ENCODE peak calls at places on chromosomes 3 and 15, in seven cellular contexts. One of them, this sample, is unnamed.
A peak's percentile ranks its signal among the peaks of the same experiment; 100 is the strongest.

GRCh38 chr15:40046721-40047412 is 7.9 kb upstream of the SRP14 start:
- DNase-seq in activated naive CD4-positive, alpha-beta T cell: no peak
- DNase-seq in uterus: no peak
- DNase-seq in stimulated activated CD4-positive, alpha-beta T cell treated with anti-CD3 and anti-CD28 coated beads, Interleukin-1b, Interleukin-23, amount 100 ng/mL, for 1 hour: no peak
- DNase-seq in EL: peak; percentile 75
- DNase-seq in AG20443: peak; percentile 67
- DNase-seq in glutamatergic neuron: no peak
- DNase-seq in this sample: no peak

GRCh38 chr15:88613074-88613944 is 7.8 kb upstream of the AEN start:
- DNase-seq in activated naive CD4-positive, alpha-beta T cell: no peak
- DNase-seq in uterus: no peak
- DNase-seq in stimulated activated CD4-positive, alpha-beta T cell treated with anti-CD3 and anti-CD28 coated beads, Interleukin-1b, Interleukin-23, amount 100 ng/mL, for 1 hour: no peak
- DNase-seq in EL: peak; percentile 84
- DNase-seq in AG20443: no peak
- DNase-seq in glutamatergic neuron: no peak
- DNase-seq in this sample: no peak

GRCh38 chr3:8712871-8713360 is 20.7 kb upstream of the CAV3 start:
- DNase-seq in activated naive CD4-positive, alpha-beta T cell: no peak
- DNase-seq in uterus: no peak
- DNase-seq in stimulated activated CD4-positive, alpha-beta T cell treated with anti-CD3 and anti-CD28 coated beads, Interleukin-1b, Interleukin-23, amount 100 ng/mL, for 1 hour: no peak
- DNase-seq in EL: no peak
- DNase-seq in AG20443: peak; percentile 47
- DNase-seq in glutamatergic neuron: no peak
- DNase-seq in this sample: no peak

GRCh38 chr3:82641701-82642100 is 880.3 kb upstream of the GBE1 start:
- DNase-seq in activated naive CD4-positive, alpha-beta T cell: no peak
- DNase-seq in uterus: no peak
- DNase-seq in stimulated activated CD4-positive, alpha-beta T cell treated with anti-CD3 and anti-CD28 coated beads, Interleukin-1b, Interleukin-23, amount 100 ng/mL, for 1 hour: no peak
- DNase-seq in EL: no peak
- DNase-seq in AG20443: no peak
- DNase-seq in glutamatergic neuron: no peak
- DNase-seq in this sample: no peak

GRCh38 chr15:85168642-85169173 is 187.1 kb downstream of the PDE8A start:
- DNase-seq in activated naive CD4-positive, alpha-beta T cell: peak; percentile 31
- DNase-seq in uterus: no peak
- DNase-seq in stimulated activated CD4-positive, alpha-beta T cell treated with anti-CD3 and anti-CD28 coated beads, Interleukin-1b, Interleukin-23, amount 100 ng/mL, for 1 hour: no peak
- DNase-seq in EL: peak; percentile 12
- DNase-seq in AG20443: peak; percentile 28
- DNase-seq in glutamatergic neuron: peak; percentile 28
- DNase-seq in this sample: peak; percentile 14

GRCh38 chr15:76252249-76252648 is 59.0 kb downstream of the ETFA start:
- DNase-seq in activated naive CD4-positive, alpha-beta T cell: no peak
- DNase-seq in uterus: no peak
- DNase-seq in stimulated activated CD4-positive, alpha-beta T cell treated with anti-CD3 and anti-CD28 coated beads, Interleukin-1b, Interleukin-23, amount 100 ng/mL, for 1 hour: no peak
- DNase-seq in EL: no peak
- DNase-seq in AG20443: no peak
- DNase-seq in glutamatergic neuron: no peak
- DNase-seq in this sample: no peak

GRCh38 chr15:78855746-78856145 is 16.9 kb upstream of the MORF4L1 start:
- DNase-seq in activated naive CD4-positive, alpha-beta T cell: no peak
- DNase-seq in uterus: no peak
- DNase-seq in stimulated activated CD4-positive, alpha-beta T cell treated with anti-CD3 and anti-CD28 coated beads, Interleukin-1b, Interleukin-23, amount 100 ng/mL, for 1 hour: no peak
- DNase-seq in EL: peak; percentile 45
- DNase-seq in AG20443: no peak
- DNase-seq in glutamatergic neuron: no peak
- DNase-seq in this sample: no peak

GRCh38 chr3:49699281-49699723 is 9.9 kb downstream of the RNF123 start:
- DNase-seq in activated naive CD4-positive, alpha-beta T cell: no peak
- DNase-seq in uterus: no peak
- DNase-seq in stimulated activated CD4-positive, alpha-beta T cell treated with anti-CD3 and anti-CD28 coated beads, Interleukin-1b, Interleukin-23, amount 100 ng/mL, for 1 hour: no peak
- DNase-seq in EL: peak; percentile 30
- DNase-seq in AG20443: no peak
- DNase-seq in glutamatergic neuron: no peak
- DNase-seq in this sample: no peak

GRCh38 chr3:102979682-102980378 is 545.0 kb downstream of the ZPLD1 start:
- DNase-seq in activated naive CD4-positive, alpha-beta T cell: no peak
- DNase-seq in uterus: peak; percentile 80
- DNase-seq in stimulated activated CD4-positive, alpha-beta T cell treated with anti-CD3 and anti-CD28 coated beads, Interleukin-1b, Interleukin-23, amount 100 ng/mL, for 1 hour: no peak
- DNase-seq in EL: peak; percentile 72
- DNase-seq in AG20443: peak; percentile 90
- DNase-seq in glutamatergic neuron: no peak
- DNase-seq in this sample: no peak

GRCh38 chr3:18236726-18237125 is 188.4 kb downstream of the SATB1 start:
- DNase-seq in activated naive CD4-positive, alpha-beta T cell: no peak
- DNase-seq in uterus: no peak
- DNase-seq in stimulated activated CD4-positive, alpha-beta T cell treated with anti-CD3 and anti-CD28 coated beads, Interleukin-1b, Interleukin-23, amount 100 ng/mL, for 1 hour: no peak
- DNase-seq in EL: no peak
- DNase-seq in AG20443: no peak
- DNase-seq in glutamatergic neuron: no peak
- DNase-seq in this sample: no peak

GRCh38 chr3:87410110-87410509 is 133.7 kb upstream of the POU1F1 start:
- DNase-seq in activated naive CD4-positive, alpha-beta T cell: no peak
- DNase-seq in uterus: no peak
- DNase-seq in stimulated activated CD4-positive, alpha-beta T cell treated with anti-CD3 and anti-CD28 coated beads, Interleukin-1b, Interleukin-23, amount 100 ng/mL, for 1 hour: no peak
- DNase-seq in EL: peak; percentile 55
- DNase-seq in AG20443: peak; percentile 58
- DNase-seq in glutamatergic neuron: no peak
- DNase-seq in this sample: no peak

GRCh38 chr3:178369006-178369405 is 167.2 kb upstream of the KCNMB2 start:
- DNase-seq in activated naive CD4-positive, alpha-beta T cell: no peak
- DNase-seq in uterus: no peak
- DNase-seq in stimulated activated CD4-positive, alpha-beta T cell treated with anti-CD3 and anti-CD28 coated beads, Interleukin-1b, Interleukin-23, amount 100 ng/mL, for 1 hour: no peak
- DNase-seq in EL: no peak
- DNase-seq in AG20443: no peak
- DNase-seq in glutamatergic neuron: no peak
- DNase-seq in this sample: no peak

GRCh38 chr15:73691398-73691797 is 7.2 kb downstream of the CD276 start:
- DNase-seq in activated naive CD4-positive, alpha-beta T cell: no peak
- DNase-seq in uterus: no peak
- DNase-seq in stimulated activated CD4-positive, alpha-beta T cell treated with anti-CD3 and anti-CD28 coated beads, Interleukin-1b, Interleukin-23, amount 100 ng/mL, for 1 hour: no peak
- DNase-seq in EL: peak; percentile 59
- DNase-seq in AG20443: peak; percentile 84
- DNase-seq in glutamatergic neuron: peak; percentile 63
- DNase-seq in this sample: no peak

GRCh38 chr15:98666441-98666840 is 18.1 kb downstream of the IGF1R start:
- DNase-seq in activated naive CD4-positive, alpha-beta T cell: no peak
- DNase-seq in uterus: no peak
- DNase-seq in stimulated activated CD4-positive, alpha-beta T cell treated with anti-CD3 and anti-CD28 coated beads, Interleukin-1b, Interleukin-23, amount 100 ng/mL, for 1 hour: no peak
- DNase-seq in EL: no peak
- DNase-seq in AG20443: no peak
- DNase-seq in glutamatergic neuron: no peak
- DNase-seq in this sample: no peak

GRCh38 chr3:1469248-1469647 is 376.4 kb downstream of the CNTN6 start:
- DNase-seq in activated naive CD4-positive, alpha-beta T cell: no peak
- DNase-seq in uterus: no peak
- DNase-seq in stimulated activated CD4-positive, alpha-beta T cell treated with anti-CD3 and anti-CD28 coated beads, Interleukin-1b, Interleukin-23, amount 100 ng/mL, for 1 hour: no peak
- DNase-seq in EL: no peak
- DNase-seq in AG20443: no peak
- DNase-seq in glutamatergic neuron: no peak
- DNase-seq in this sample: no peak

GRCh38 chr15:64341961-64342360 is 14.0 kb downstream of the CSNK1G1 start:
- DNase-seq in activated naive CD4-positive, alpha-beta T cell: no peak
- DNase-seq in uterus: no peak
- DNase-seq in stimulated activated CD4-positive, alpha-beta T cell treated with anti-CD3 and anti-CD28 coated beads, Interleukin-1b, Interleukin-23, amount 100 ng/mL, for 1 hour: no peak
- DNase-seq in EL: no peak
- DNase-seq in AG20443: no peak
- DNase-seq in glutamatergic neuron: no peak
- DNase-seq in this sample: no peak

GRCh38 chr15:31400222-31400927 is 73.7 kb downstream of the KLF13 start:
- DNase-seq in activated naive CD4-positive, alpha-beta T cell: no peak
- DNase-seq in uterus: no peak
- DNase-seq in stimulated activated CD4-positive, alpha-beta T cell treated with anti-CD3 and anti-CD28 coated beads, Interleukin-1b, Interleukin-23, amount 100 ng/mL, for 1 hour: no peak
- DNase-seq in EL: no peak
- DNase-seq in AG20443: no peak
- DNase-seq in glutamatergic neuron: no peak
- DNase-seq in this sample: no peak

GRCh38 chr3:134978658-134979057 is 183.6 kb downstream of the EPHB1 start:
- DNase-seq in activated naive CD4-positive, alpha-beta T cell: no peak
- DNase-seq in uterus: no peak
- DNase-seq in stimulated activated CD4-positive, alpha-beta T cell treated with anti-CD3 and anti-CD28 coated beads, Interleukin-1b, Interleukin-23, amount 100 ng/mL, for 1 hour: no peak
- DNase-seq in EL: no peak
- DNase-seq in AG20443: no peak
- DNase-seq in glutamatergic neuron: no peak
- DNase-seq in this sample: no peak

GRCh38 chr3:127011270-127011992 is 28.5 kb downstream of the PLXNA1 start:
- DNase-seq in activated naive CD4-positive, alpha-beta T cell: no peak
- DNase-seq in uterus: no peak
- DNase-seq in stimulated activated CD4-positive, alpha-beta T cell treated with anti-CD3 and anti-CD28 coated beads, Interleukin-1b, Interleukin-23, amount 100 ng/mL, for 1 hour: no peak
- DNase-seq in EL: no peak
- DNase-seq in AG20443: peak; percentile 84
- DNase-seq in glutamatergic neuron: peak; percentile 77
- DNase-seq in this sample: no peak

GRCh38 chr3:139448104-139448503 is 28.2 kb downstream of the RBP2 start:
- DNase-seq in activated naive CD4-positive, alpha-beta T cell: no peak
- DNase-seq in uterus: no peak
- DNase-seq in stimulated activated CD4-positive, alpha-beta T cell treated with anti-CD3 and anti-CD28 coated beads, Interleukin-1b, Interleukin-23, amount 100 ng/mL, for 1 hour: no peak
- DNase-seq in EL: no peak
- DNase-seq in AG20443: peak; percentile 30
- DNase-seq in glutamatergic neuron: no peak
- DNase-seq in this sample: no peak

GRCh38 chr15:40925495-40925862 is 3.7 kb upstream of the DLL4 start:
- DNase-seq in activated naive CD4-positive, alpha-beta T cell: no peak
- DNase-seq in uterus: no peak
- DNase-seq in stimulated activated CD4-positive, alpha-beta T cell treated with anti-CD3 and anti-CD28 coated beads, Interleukin-1b, Interleukin-23, amount 100 ng/mL, for 1 hour: no peak
- DNase-seq in EL: no peak
- DNase-seq in AG20443: no peak
- DNase-seq in glutamatergic neuron: peak; percentile 87
- DNase-seq in this sample: no peak

GRCh38 chr15:69398541-69398940 is 15.6 kb upstream of the KIF23 start:
- DNase-seq in activated naive CD4-positive, alpha-beta T cell: no peak
- DNase-seq in uterus: no peak
- DNase-seq in stimulated activated CD4-positive, alpha-beta T cell treated with anti-CD3 and anti-CD28 coated beads, Interleukin-1b, Interleukin-23, amount 100 ng/mL, for 1 hour: no peak
- DNase-seq in EL: peak; percentile 64
- DNase-seq in AG20443: peak; percentile 68
- DNase-seq in glutamatergic neuron: no peak
- DNase-seq in this sample: peak; percentile 71

GRCh38 chr3:192237992-192238608 is 489.2 kb downstream of the FGF12 start:
- DNase-seq in activated naive CD4-positive, alpha-beta T cell: no peak
- DNase-seq in uterus: no peak
- DNase-seq in stimulated activated CD4-positive, alpha-beta T cell treated with anti-CD3 and anti-CD28 coated beads, Interleukin-1b, Interleukin-23, amount 100 ng/mL, for 1 hour: no peak
- DNase-seq in EL: no peak
- DNase-seq in AG20443: no peak
- DNase-seq in glutamatergic neuron: peak; percentile 23
- DNase-seq in this sample: peak; percentile 4

GRCh38 chr15:92954578-92954977 is 54.5 kb downstream of the CHD2 start:
- DNase-seq in activated naive CD4-positive, alpha-beta T cell: no peak
- DNase-seq in uterus: no peak
- DNase-seq in stimulated activated CD4-positive, alpha-beta T cell treated with anti-CD3 and anti-CD28 coated beads, Interleukin-1b, Interleukin-23, amount 100 ng/mL, for 1 hour: no peak
- DNase-seq in EL: no peak
- DNase-seq in AG20443: no peak
- DNase-seq in glutamatergic neuron: no peak
- DNase-seq in this sample: peak; percentile 22

GRCh38 chr15:63998489-63998888 is 47.8 kb downstream of the DAPK2 start:
- DNase-seq in activated naive CD4-positive, alpha-beta T cell: no peak
- DNase-seq in uterus: no peak
- DNase-seq in stimulated activated CD4-positive, alpha-beta T cell treated with anti-CD3 and anti-CD28 coated beads, Interleukin-1b, Interleukin-23, amount 100 ng/mL, for 1 hour: no peak
- DNase-seq in EL: no peak
- DNase-seq in AG20443: no peak
- DNase-seq in glutamatergic neuron: no peak
- DNase-seq in this sample: no peak

GRCh38 chr15:70902105-70902504 is 9.5 kb downstream of the LRRC49 start:
- DNase-seq in activated naive CD4-positive, alpha-beta T cell: no peak
- DNase-seq in uterus: no peak
- DNase-seq in stimulated activated CD4-positive, alpha-beta T cell treated with anti-CD3 and anti-CD28 coated beads, Interleukin-1b, Interleukin-23, amount 100 ng/mL, for 1 hour: no peak
- DNase-seq in EL: peak; percentile 86
- DNase-seq in AG20443: peak; percentile 71
- DNase-seq in glutamatergic neuron: no peak
- DNase-seq in this sample: no peak

GRCh38 chr3:124837730-124838186 is 49.4 kb downstream of the ITGB5 start:
- DNase-seq in activated naive CD4-positive, alpha-beta T cell: no peak
- DNase-seq in uterus: peak; percentile 76
- DNase-seq in stimulated activated CD4-positive, alpha-beta T cell treated with anti-CD3 and anti-CD28 coated beads, Interleukin-1b, Interleukin-23, amount 100 ng/mL, for 1 hour: no peak
- DNase-seq in EL: peak; percentile 89
- DNase-seq in AG20443: peak; percentile 78
- DNase-seq in glutamatergic neuron: no peak
- DNase-seq in this sample: no peak

GRCh38 chr3:72375237-72376154 is 472.7 kb downstream of the SHQ1 start:
- DNase-seq in activated naive CD4-positive, alpha-beta T cell: peak; percentile 2
- DNase-seq in uterus: no peak
- DNase-seq in stimulated activated CD4-positive, alpha-beta T cell treated with anti-CD3 and anti-CD28 coated beads, Interleukin-1b, Interleukin-23, amount 100 ng/mL, for 1 hour: no peak
- DNase-seq in EL: no peak
- DNase-seq in AG20443: no peak
- DNase-seq in glutamatergic neuron: no peak
- DNase-seq in this sample: peak; percentile 82

GRCh38 chr3:43997788-43998373 is 243.8 kb upstream of the TOPAZ1 start:
- DNase-seq in activated naive CD4-positive, alpha-beta T cell: no peak
- DNase-seq in uterus: no peak
- DNase-seq in stimulated activated CD4-positive, alpha-beta T cell treated with anti-CD3 and anti-CD28 coated beads, Interleukin-1b, Interleukin-23, amount 100 ng/mL, for 1 hour: no peak
- DNase-seq in EL: peak; percentile 27
- DNase-seq in AG20443: no peak
- DNase-seq in glutamatergic neuron: peak; percentile 41
- DNase-seq in this sample: no peak

GRCh38 chr3:61618871-61619270 is 57.5 kb downstream of the PTPRG start:
- DNase-seq in activated naive CD4-positive, alpha-beta T cell: no peak
- DNase-seq in uterus: no peak
- DNase-seq in stimulated activated CD4-positive, alpha-beta T cell treated with anti-CD3 and anti-CD28 coated beads, Interleukin-1b, Interleukin-23, amount 100 ng/mL, for 1 hour: no peak
- DNase-seq in EL: no peak
- DNase-seq in AG20443: no peak
- DNase-seq in glutamatergic neuron: no peak
- DNase-seq in this sample: no peak

GRCh38 chr3:159898147-159898546 is 90.5 kb upstream of the IL12A start:
- DNase-seq in activated naive CD4-positive, alpha-beta T cell: no peak
- DNase-seq in uterus: no peak
- DNase-seq in stimulated activated CD4-positive, alpha-beta T cell treated with anti-CD3 and anti-CD28 coated beads, Interleukin-1b, Interleukin-23, amount 100 ng/mL, for 1 hour: no peak
- DNase-seq in EL: no peak
- DNase-seq in AG20443: no peak
- DNase-seq in glutamatergic neuron: peak; percentile 23
- DNase-seq in this sample: no peak

This sample was measured in Jurkat, Clone E6-1.